ENCODE peak calls at places on chromosomes 12 and 14, in five cellular contexts. One of them, this sample, is unnamed.

GRCh38 chr12:37672655-37673260 is 643.8 kb upstream of the ALG10B start:
- DNase-seq in OCI-LY7: peak
- DNase-seq in dermis blood vessel endothelial cell: peak
- DNase-seq in activated T-cell treated with anti-CD3 and anti-CD28 coated beads, Interleukin-2, amount 50 U/mL, for 72 hours: no peak
- DNase-seq in NCI-H2081: no peak
- DNase-seq in this sample: peak

GRCh38 chr14:95515080-95515489 is 1.4 kb downstream of the SYNE3 start:
- DNase-seq in OCI-LY7: no peak
- DNase-seq in dermis blood vessel endothelial cell: peak
- DNase-seq in activated T-cell treated with anti-CD3 and anti-CD28 coated beads, Interleukin-2, amount 50 U/mL, for 72 hours: no peak
- DNase-seq in NCI-H2081: no peak
- DNase-seq in this sample: peak

GRCh38 chr14:39614292-39614923 is 182.2 kb upstream of the FBXO33 start:
- DNase-seq in OCI-LY7: no peak
- DNase-seq in dermis blood vessel endothelial cell: no peak
- DNase-seq in activated T-cell treated with anti-CD3 and anti-CD28 coated beads, Interleukin-2, amount 50 U/mL, for 72 hours: no peak
- DNase-seq in NCI-H2081: no peak
- DNase-seq in this sample: no peak

GRCh38 chr14:20624495-20625070 is 16.9 kb downstream of the OR6S1 start:
- DNase-seq in OCI-LY7: no peak
- DNase-seq in dermis blood vessel endothelial cell: peak
- DNase-seq in activated T-cell treated with anti-CD3 and anti-CD28 coated beads, Interleukin-2, amount 50 U/mL, for 72 hours: peak
- DNase-seq in NCI-H2081: no peak
- DNase-seq in this sample: peak

GRCh38 chr14:45267084-45267483 is 14.1 kb upstream of the MIS18BP1 start:
- DNase-seq in OCI-LY7: no peak
- DNase-seq in dermis blood vessel endothelial cell: no peak
- DNase-seq in activated T-cell treated with anti-CD3 and anti-CD28 coated beads, Interleukin-2, amount 50 U/mL, for 72 hours: no peak
- DNase-seq in NCI-H2081: no peak
- DNase-seq in this sample: no peak

GRCh38 chr12:65818454-65819382 is 5.6 kb upstream of the HMGA2 start:
- DNase-seq in OCI-LY7: no peak
- DNase-seq in dermis blood vessel endothelial cell: no peak
- DNase-seq in activated T-cell treated with anti-CD3 and anti-CD28 coated beads, Interleukin-2, amount 50 U/mL, for 72 hours: no peak
- DNase-seq in NCI-H2081: no peak
- DNase-seq in this sample: no peak

GRCh38 chr14:81001447-81001846 is 46.0 kb downstream of the TSHR start:
- DNase-seq in OCI-LY7: no peak
- DNase-seq in dermis blood vessel endothelial cell: no peak
- DNase-seq in activated T-cell treated with anti-CD3 and anti-CD28 coated beads, Interleukin-2, amount 50 U/mL, for 72 hours: no peak
- DNase-seq in NCI-H2081: no peak
- DNase-seq in this sample: no peak

GRCh38 chr14:28083456-28083855 is 683.1 kb upstream of the FOXG1 start:
- DNase-seq in OCI-LY7: no peak
- DNase-seq in dermis blood vessel endothelial cell: no peak
- DNase-seq in activated T-cell treated with anti-CD3 and anti-CD28 coated beads, Interleukin-2, amount 50 U/mL, for 72 hours: no peak
- DNase-seq in NCI-H2081: no peak
- DNase-seq in this sample: no peak

GRCh38 chr12:3461391-3461790 is 29.6 kb upstream of the PRMT8 start:
- DNase-seq in OCI-LY7: no peak
- DNase-seq in dermis blood vessel endothelial cell: no peak
- DNase-seq in activated T-cell treated with anti-CD3 and anti-CD28 coated beads, Interleukin-2, amount 50 U/mL, for 72 hours: no peak
- DNase-seq in NCI-H2081: no peak
- DNase-seq in this sample: no peak

GRCh38 chr12:122875590-122876220 is 20.2 kb downstream of the VPS37B start:
- DNase-seq in OCI-LY7: peak
- DNase-seq in dermis blood vessel endothelial cell: no peak
- DNase-seq in activated T-cell treated with anti-CD3 and anti-CD28 coated beads, Interleukin-2, amount 50 U/mL, for 72 hours: no peak
- DNase-seq in NCI-H2081: no peak
- DNase-seq in this sample: no peak

GRCh38 chr14:103492156-103492555 is 30.5 kb downstream of the CKB start:
- DNase-seq in OCI-LY7: no peak
- DNase-seq in dermis blood vessel endothelial cell: no peak
- DNase-seq in activated T-cell treated with anti-CD3 and anti-CD28 coated beads, Interleukin-2, amount 50 U/mL, for 72 hours: no peak
- DNase-seq in NCI-H2081: no peak
- DNase-seq in this sample: no peak

GRCh38 chr14:31703056-31703455 is 141.9 kb downstream of the NUBPL start:
- DNase-seq in OCI-LY7: no peak
- DNase-seq in dermis blood vessel endothelial cell: peak
- DNase-seq in activated T-cell treated with anti-CD3 and anti-CD28 coated beads, Interleukin-2, amount 50 U/mL, for 72 hours: no peak
- DNase-seq in NCI-H2081: no peak
- DNase-seq in this sample: no peak

GRCh38 chr14:50941151-50941550 is 3.1 kb downstream of the PYGL start:
- DNase-seq in OCI-LY7: no peak
- DNase-seq in dermis blood vessel endothelial cell: no peak
- DNase-seq in activated T-cell treated with anti-CD3 and anti-CD28 coated beads, Interleukin-2, amount 50 U/mL, for 72 hours: no peak
- DNase-seq in NCI-H2081: no peak
- DNase-seq in this sample: no peak

GRCh38 chr12:47782372-47782770 is 9.3 kb downstream of the SLC48A1 start:
- DNase-seq in OCI-LY7: no peak
- DNase-seq in dermis blood vessel endothelial cell: peak
- DNase-seq in activated T-cell treated with anti-CD3 and anti-CD28 coated beads, Interleukin-2, amount 50 U/mL, for 72 hours: no peak
- DNase-seq in NCI-H2081: no peak
- DNase-seq in this sample: no peak

GRCh38 chr14:65336191-65336591 is 76.3 kb upstream of the FUT8 start:
- DNase-seq in OCI-LY7: no peak
- DNase-seq in dermis blood vessel endothelial cell: no peak
- DNase-seq in activated T-cell treated with anti-CD3 and anti-CD28 coated beads, Interleukin-2, amount 50 U/mL, for 72 hours: peak
- DNase-seq in NCI-H2081: no peak
- DNase-seq in this sample: no peak

GRCh38 chr14:37195327-37195726 is 2.4 kb upstream of the MIPOL1 start:
- DNase-seq in OCI-LY7: no peak
- DNase-seq in dermis blood vessel endothelial cell: peak
- DNase-seq in activated T-cell treated with anti-CD3 and anti-CD28 coated beads, Interleukin-2, amount 50 U/mL, for 72 hours: no peak
- DNase-seq in NCI-H2081: no peak
- DNase-seq in this sample: no peak

GRCh38 chr12:19387182-19387581 is 52.1 kb upstream of the AEBP2 start:
- DNase-seq in OCI-LY7: no peak
- DNase-seq in dermis blood vessel endothelial cell: no peak
- DNase-seq in activated T-cell treated with anti-CD3 and anti-CD28 coated beads, Interleukin-2, amount 50 U/mL, for 72 hours: no peak
- DNase-seq in NCI-H2081: no peak
- DNase-seq in this sample: no peak

GRCh38 chr12:40469736-40470135 is 222.5 kb upstream of the CNTN1 start:
- DNase-seq in OCI-LY7: no peak
- DNase-seq in dermis blood vessel endothelial cell: no peak
- DNase-seq in activated T-cell treated with anti-CD3 and anti-CD28 coated beads, Interleukin-2, amount 50 U/mL, for 72 hours: no peak
- DNase-seq in NCI-H2081: peak
- DNase-seq in this sample: no peak

GRCh38 chr14:99260652-99261551 is 11.1 kb downstream of the BCL11B start:
- DNase-seq in OCI-LY7: peak
- DNase-seq in dermis blood vessel endothelial cell: no peak
- DNase-seq in activated T-cell treated with anti-CD3 and anti-CD28 coated beads, Interleukin-2, amount 50 U/mL, for 72 hours: peak
- DNase-seq in NCI-H2081: no peak
- DNase-seq in this sample: no peak

GRCh38 chr12:122148657-122149056 is 25.4 kb downstream of the IL31 start:
- DNase-seq in OCI-LY7: no peak
- DNase-seq in dermis blood vessel endothelial cell: no peak
- DNase-seq in activated T-cell treated with anti-CD3 and anti-CD28 coated beads, Interleukin-2, amount 50 U/mL, for 72 hours: no peak
- DNase-seq in NCI-H2081: no peak
- DNase-seq in this sample: no peak

This sample was measured in NB4.